ENCODE peak calls at places on chromosome 4, in four cellular contexts. I is WTC11, L is SK-N-SH, O is K562. V is an unnamed sample.

GRCh38 chr4:101349346-101350064 is 2.2 kb upstream of the PPP3CA start:
- DNase-seq in I (no peak), L (peak; percentile 36), O (no peak), V (no peak)

GRCh38 chr4:143531368-143531767 is 17.9 kb downstream of the SMARCA5 start:
- DNase-seq in I (no peak), L (peak; percentile 3), O (no peak), V (no peak)

GRCh38 chr4:101280866-101281600 is 66.3 kb downstream of the PPP3CA start:
- DNase-seq in I (no peak), L (no peak), O (no peak), V (no peak)

GRCh38 chr4:164935363-164935762 is 42.1 kb downstream of the TRIM61 start:
- DNase-seq in I (peak; percentile 31), L (peak; percentile 17), O (no peak), V (peak; percentile 56)

GRCh38 chr4:166816901-166817300 is 417.4 kb downstream of the SPOCK3 start:
- DNase-seq in I (no peak), L (no peak), O (no peak), V (no peak)

GRCh38 chr4:2699534-2699933 is 56.6 kb downstream of the TNIP2 start:
- DNase-seq in I (no peak), L (no peak), O (no peak), V (no peak)

GRCh38 chr4:3436798-3437581 is 4.8 kb upstream of the HGFAC start:
- DNase-seq in I (no peak), L (no peak), O (no peak), V (no peak)

GRCh38 chr4:156620786-156621185 is 350.8 kb downstream of the PDGFC start:
- DNase-seq in I (no peak), L (no peak), O (no peak), V (no peak)

GRCh38 chr4:168832746-168833575 is 177.1 kb downstream of the CBR4 start:
- DNase-seq in I (peak; percentile 70), L (peak; percentile 84), O (no peak), V (no peak)

GRCh38 chr4:75723117-75723801 is 1.1 kb upstream of the USO1 start:
- DNase-seq in I (no peak), L (peak; percentile 32), O (no peak), V (no peak)

GRCh38 chr4:145815626-145816025 is 123.0 kb downstream of the ZNF827 start:
- DNase-seq in I (no peak), L (no peak), O (no peak), V (no peak)

GRCh38 chr4:76856183-76856969 is 41.6 kb downstream of the SOWAHB start:
- DNase-seq in I (no peak), L (no peak), O (no peak), V (no peak)
- TF ChIP-seq TEAD4 in I (no peak), L (no peak), O (no peak), V (no peak)

GRCh38 chr4:14862881-14863280 is 139.4 kb upstream of the CPEB2 start:
- DNase-seq in I (peak; percentile 19), L (no peak), O (peak; percentile 64), V (no peak)
- TF ChIP-seq TEAD4 in I (no peak), L (no peak), O (no peak), V (no peak)

DNA sequence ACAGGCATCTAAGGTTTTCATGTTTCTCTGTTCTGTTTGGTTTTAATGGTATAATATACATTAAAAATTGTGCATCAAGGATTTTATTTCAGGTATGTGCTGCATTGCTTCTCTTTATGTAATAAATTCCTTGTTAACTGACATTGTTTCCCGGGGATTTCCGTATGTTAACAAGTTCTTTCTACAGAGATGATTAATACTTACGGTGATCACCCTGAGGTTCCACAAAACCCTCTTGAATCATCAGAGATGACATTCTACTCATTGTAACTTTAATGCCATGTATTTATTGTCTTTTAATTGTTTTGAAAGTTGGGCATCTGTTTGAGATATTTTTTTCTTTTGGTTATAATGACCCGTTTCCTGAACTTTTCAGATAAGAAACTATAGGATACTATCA is 37.5 kb downstream of the ARHGAP10 start:
- DNase-seq in I (no peak), L (no peak), O (no peak), V (no peak)
- TF ChIP-seq TEAD4 in I (no peak), L (no peak), O (no peak), V (no peak)

DNA sequence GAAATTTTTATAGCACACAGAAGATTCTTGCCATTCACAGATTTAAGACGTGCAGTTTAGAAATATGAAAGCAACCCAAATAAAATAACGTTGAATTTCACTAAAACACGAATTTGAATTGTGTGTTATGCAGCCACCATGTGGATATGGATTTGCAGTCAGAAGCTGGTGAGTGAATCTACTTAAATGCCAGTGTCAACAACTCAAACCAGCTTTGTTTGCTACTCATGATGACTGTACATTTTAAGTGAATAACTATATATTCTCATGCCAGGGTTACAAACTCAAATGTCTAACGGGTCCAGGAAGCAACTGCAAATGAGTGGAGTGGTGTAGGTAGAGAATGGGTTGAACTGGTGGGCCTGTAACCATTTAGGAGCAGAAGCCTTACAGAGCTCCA is 173.0 kb upstream of the HAND2 start:
- DNase-seq in I (no peak), L (no peak), O (no peak), V (no peak)
- TF ChIP-seq TEAD4 in I (no peak), L (no peak), O (no peak), V (no peak)

GRCh38 chr4:72701987-72702819 is 133.2 kb upstream of the ADAMTS3 start:
- DNase-seq in I (peak; percentile 13), L (peak; percentile 34), O (peak; percentile 41), V (no peak)
- TF ChIP-seq TEAD4 in I (no peak), L (no peak), O (no peak), V (no peak)

GRCh38 chr4:118993329-118993728 is 104.7 kb downstream of the SYNPO2 start:
- DNase-seq in I (no peak), L (no peak), O (no peak), V (no peak)

GRCh38 chr4:118992149-118992548 is 103.5 kb downstream of the SYNPO2 start:
- DNase-seq in I (no peak), L (no peak), O (no peak), V (no peak)

GRCh38 chr4:118994030-118994429 is 105.4 kb downstream of the SYNPO2 start:
- DNase-seq in I (no peak), L (no peak), O (no peak), V (no peak)

GRCh38 chr4:118997601-118998000 is 108.9 kb downstream of the SYNPO2 start:
- DNase-seq in I (no peak), L (no peak), O (no peak), V (no peak)

DNA sequence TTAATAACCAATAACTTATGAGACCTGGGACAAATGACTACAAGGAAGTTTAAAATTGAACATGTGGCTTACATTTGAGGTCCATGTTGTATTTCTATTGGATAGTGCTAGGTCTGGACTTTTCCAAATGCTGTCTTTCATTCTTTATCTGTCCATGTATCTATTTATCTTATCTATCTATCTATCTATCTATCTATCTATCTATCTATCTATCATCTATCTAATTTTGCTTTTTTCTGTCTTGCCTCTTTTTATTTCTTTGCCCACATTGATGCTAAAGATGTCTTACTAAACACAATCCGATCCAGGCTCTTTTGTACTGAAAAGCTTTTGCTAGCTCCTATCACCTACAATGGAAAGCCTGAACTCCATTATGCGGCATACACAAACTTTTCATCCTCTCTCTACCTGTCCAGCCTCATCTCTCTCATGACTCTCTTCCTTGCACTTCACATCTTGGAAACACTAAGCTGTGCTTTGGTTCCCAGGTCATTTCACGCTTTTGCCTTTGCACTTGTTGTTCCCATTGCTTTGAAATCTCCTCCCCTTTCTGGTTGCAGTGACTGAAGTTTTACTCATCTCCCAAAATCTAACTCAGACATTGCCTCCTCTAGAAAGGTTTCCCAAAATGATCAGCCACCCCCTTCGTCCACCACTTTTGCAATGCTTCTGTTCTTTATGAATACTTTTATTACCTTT is 107.2 kb downstream of the SYNPO2 start:
- DNase-seq in I (no peak), L (no peak), O (no peak), V (no peak)
- TF ChIP-seq TEAD4 in I (no peak), L (no peak), O (no peak), V (no peak)